ENCODE peak calls at places on chromosomes 6 and 20, in eight cellular contexts. B is PC-9; I is astrocyte of the spinal cord; W is mammary epithelial cell; V is breast epithelium; S is AG10803; M is CD8-positive, alpha-beta T cell; O is dorsolateral prefrontal cortex. A is an unnamed sample.

GRCh38 chr20:1964659-1965405 is 29.0 kb downstream of the PDYN start:
- DNase-seq in I (no peak), S (no peak), V (no peak), W (no peak), M (no peak), B (no peak), O (no peak), A (no peak)

GRCh38 chr6:140434761-140435160 is 1060.3 kb upstream of the CITED2 start:
- DNase-seq in V (no peak), M (no peak), S (peak), W (peak), B (no peak), O (no peak), I (no peak), A (no peak)

GRCh38 chr6:133646021-133646682 is 242.8 kb upstream of the TCF21 start:
- DNase-seq in V (no peak), B (no peak), S (peak), M (no peak), O (no peak), I (peak), W (peak), A (no peak)

GRCh38 chr6:75084872-75085381 is 120.9 kb downstream of the COL12A1 start:
- DNase-seq in M (no peak), S (no peak), B (no peak), W (no peak), V (peak), O (no peak), I (no peak), A (peak)

GRCh38 chr6:110493253-110493800 is 16.9 kb upstream of the SLC22A16 start:
- DNase-seq in O (no peak), B (no peak), V (no peak), W (no peak), M (no peak), S (no peak), I (no peak), A (no peak)

GRCh38 chr6:80771941-80772340 is 665.5 kb downstream of the BCKDHB start:
- DNase-seq in M (no peak), O (no peak), S (peak), I (peak), V (no peak), W (peak), B (no peak), A (no peak)

GRCh38 chr6:80523531-80523970 is 417.1 kb downstream of the BCKDHB start:
- DNase-seq in W (no peak), O (no peak), B (no peak), S (no peak), V (no peak), I (peak), M (no peak), A (peak)

GRCh38 chr20:47354710-47355488 is 1.6 kb downstream of the ZMYND8 start:
- DNase-seq in V (no peak), M (no peak), W (peak), I (peak), O (no peak), S (no peak), B (peak), A (no peak)

GRCh38 chr20:20143646-20144045 is 91.3 kb downstream of the CFAP61 start:
- DNase-seq in W (no peak), O (no peak), B (no peak), S (no peak), I (no peak), M (no peak), V (no peak), A (no peak)

GRCh38 chr20:4154958-4155411 is 139.6 kb upstream of the RNF24 start:
- DNase-seq in B (no peak), M (no peak), S (no peak), O (no peak), I (no peak), V (no peak), W (no peak), A (no peak)

GRCh38 chr6:130320908-130321307 is 44.9 kb upstream of the TMEM200A start:
- DNase-seq in M (no peak), W (no peak), B (no peak), V (no peak), O (no peak), S (no peak), I (no peak), A (no peak)

GRCh38 chr6:144758602-144759001 is 473.5 kb downstream of the UTRN start:
- DNase-seq in M (no peak), O (no peak), V (no peak), I (peak), B (peak), S (no peak), W (peak), A (no peak)

GRCh38 chr6:106628658-106629102 is 618 bp downstream of the RTN4IP1 start:
- DNase-seq in M (no peak), V (no peak), W (no peak), I (no peak), O (no peak), S (peak), B (peak), A (no peak)

GRCh38 chr20:10280016-10280908 is 61.6 kb downstream of the SNAP25 start:
- DNase-seq in S (peak), I (no peak), O (no peak), W (no peak), V (no peak), B (no peak), M (no peak), A (no peak)

GRCh38 chr6:152273002-152273401 is 364.2 kb downstream of the SYNE1 start:
- DNase-seq in V (no peak), B (peak), W (peak), S (peak), M (no peak), I (peak), O (no peak), A (no peak)

GRCh38 chr6:85435872-85436271 is 14.0 kb upstream of the NT5E start:
- DNase-seq in V (no peak), M (no peak), S (no peak), I (no peak), O (no peak), B (no peak), W (no peak), A (no peak)

GRCh38 chr6:82251942-82252341 is 4.4 kb upstream of the IBTK start:
- DNase-seq in W (no peak), M (no peak), I (peak), S (peak), O (no peak), V (no peak), B (no peak), A (no peak)

GRCh38 chr6:53894086-53894485 is 99.3 kb downstream of the LRRC1 start:
- DNase-seq in B (no peak), I (peak), O (peak), M (no peak), W (peak), V (no peak), S (peak), A (no peak)

GRCh38 chr6:122719176-122719575 is 60.3 kb upstream of the FABP7 start:
- DNase-seq in O (no peak), S (no peak), V (no peak), W (no peak), I (no peak), M (no peak), B (no peak), A (no peak)

GRCh38 chr20:6870559-6870958 is 103.1 kb downstream of the BMP2 start:
- DNase-seq in V (no peak), S (no peak), M (no peak), O (no peak), I (no peak), W (no peak), B (no peak), A (no peak)

GRCh38 chr20:50001784-50002311 is 19.1 kb downstream of the SNAI1 start:
- DNase-seq in S (no peak), O (no peak), B (no peak), V (no peak), W (no peak), M (no peak), I (no peak), A (no peak)

GRCh38 chr6:116511424-116512131 is at the start of gene CALHM5:
- DNase-seq in O (no peak), S (peak), B (peak), V (no peak), M (no peak), I (peak), W (peak), A (no peak)

GRCh38 chr6:145816392-145816791 is 1.8 kb upstream of the FBXO30 start:
- DNase-seq in B (no peak), W (no peak), M (no peak), I (no peak), O (no peak), S (no peak), V (no peak), A (no peak)

GRCh38 chr6:13953061-13953705 is 28.4 kb downstream of the RNF182 start:
- DNase-seq in S (peak), M (no peak), B (peak), W (peak), O (no peak), I (peak), V (no peak), A (no peak)

GRCh38 chr20:64238115-64238825 is 17.3 kb upstream of the PCMTD2 start:
- DNase-seq in W (no peak), I (no peak), M (no peak), O (peak), S (no peak), V (no peak), B (no peak), A (peak)

GRCh38 chr6:160327981-160328380 is 20.2 kb upstream of the SLC22A3 start:
- DNase-seq in O (no peak), I (no peak), W (peak), V (no peak), M (no peak), S (no peak), B (no peak), A (no peak)

GRCh38 chr6:80605165-80605989 is 498.9 kb downstream of the BCKDHB start:
- DNase-seq in S (peak), I (peak), W (peak), B (no peak), V (no peak), O (no peak), M (no peak), A (no peak)

GRCh38 chr6:26097268-26097875 is 10.1 kb downstream of the HFE start:
- DNase-seq in M (peak), V (no peak), I (peak), O (peak), B (peak), W (peak), S (peak), A (peak)

GRCh38 chr6:127420558-127420957 is 38.6 kb downstream of the KIAA0408 start:
- DNase-seq in B (peak), V (no peak), I (peak), S (peak), M (peak), W (peak), O (peak), A (peak)

GRCh38 chr20:6707231-6707870 is 60.1 kb upstream of the BMP2 start:
- DNase-seq in S (no peak), V (no peak), O (no peak), M (no peak), I (no peak), W (no peak), B (no peak), A (no peak)

GRCh38 chr6:152981989-152982767 is 663 bp downstream of the FBXO5 start:
- DNase-seq in S (no peak), M (no peak), W (no peak), I (no peak), O (peak), B (no peak), V (no peak), A (peak)

GRCh38 chr6:52108128-52108527 is 20.7 kb upstream of the PKHD1 start:
- DNase-seq in B (no peak), O (no peak), I (no peak), M (no peak), S (no peak), W (no peak), V (no peak), A (no peak)

GRCh38 chr20:4637081-4637797 is 84.5 kb upstream of the PRND start:
- DNase-seq in S (peak), I (no peak), M (no peak), W (peak), O (no peak), V (no peak), B (peak), A (no peak)

GRCh38 chr6:139371421-139372253 is 2.8 kb downstream of the CITED2 start:
- DNase-seq in M (no peak), S (peak), V (no peak), I (peak), B (no peak), W (no peak), O (no peak), A (no peak)

GRCh38 chr6:97586344-97586743 is 303.3 kb upstream of the MMS22L start:
- DNase-seq in O (no peak), I (peak), V (no peak), S (peak), W (peak), M (no peak), B (no peak), A (no peak)
- TF ChIP-seq CTCF in O (peak), I (peak), V (no peak), S (peak), W (peak), M (no peak), B (no peak), A (no peak)

GRCh38 chr20:53517146-53517545 is 76.5 kb downstream of the ZNF217 start:
- DNase-seq in O (no peak), S (no peak), I (no peak), B (no peak), M (no peak), V (no peak), W (no peak), A (no peak)

GRCh38 chr20:53527196-53527595 is 66.4 kb downstream of the ZNF217 start:
- DNase-seq in M (no peak), I (no peak), B (no peak), V (no peak), S (no peak), O (no peak), W (no peak), A (no peak)

GRCh38 chr20:53524589-53525311 is 68.9 kb downstream of the ZNF217 start:
- DNase-seq in S (no peak), M (no peak), V (no peak), I (no peak), W (no peak), B (no peak), O (no peak), A (peak)

GRCh38 chr20:53522696-53523095 is 70.9 kb downstream of the ZNF217 start:
- DNase-seq in S (no peak), W (no peak), I (no peak), B (no peak), O (no peak), M (no peak), V (no peak), A (no peak)

DNA sequence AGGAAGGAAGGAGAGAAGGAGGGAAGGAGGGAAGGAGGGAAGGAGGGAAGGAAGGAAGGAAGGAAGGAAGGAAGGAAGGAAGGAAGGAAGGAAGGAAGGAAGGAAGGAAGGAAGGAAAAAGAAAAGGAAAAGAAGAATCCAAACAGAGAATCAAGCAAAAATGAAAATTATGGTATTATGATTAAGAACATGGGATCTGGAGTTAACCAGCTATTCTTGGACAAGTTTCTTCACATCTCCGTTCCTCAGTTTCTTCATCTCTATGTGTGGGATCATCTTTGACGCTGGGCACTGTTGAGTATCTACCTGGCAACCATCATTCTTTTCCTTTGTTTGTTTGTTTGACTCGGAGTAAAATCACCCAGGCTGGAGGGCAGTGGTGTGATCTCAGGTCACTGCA is 71.6 kb downstream of the ZNF217 start:
- DNase-seq in O (no peak), S (no peak), I (no peak), W (no peak), V (no peak), M (no peak), B (no peak), A (no peak)
- TF ChIP-seq CTCF in O (no peak), S (no peak), I (no peak), W (no peak), V (no peak), M (no peak), B (no peak), A (no peak)

GRCh38 chr6:92716638-92717037 is 702.7 kb downstream of the EPHA7 start:
- DNase-seq in W (no peak), M (no peak), V (no peak), I (no peak), S (no peak), O (no peak), B (no peak), A (no peak)
- TF ChIP-seq CTCF in W (no peak), M (no peak), V (no peak), I (no peak), S (no peak), O (no peak), B (no peak), A (no peak)

GRCh38 chr20:46011631-46012482 is 3.1 kb downstream of the MMP9 start:
- DNase-seq in M (no peak), I (no peak), O (no peak), V (no peak), S (peak), W (no peak), B (no peak), A (no peak)
- TF ChIP-seq CTCF in M (no peak), I (peak), O (no peak), V (no peak), S (peak), W (peak), B (peak), A (peak)

GRCh38 chr20:9172908-9173307 is 104.0 kb downstream of the PLCB4 start:
- DNase-seq in O (no peak), W (no peak), B (no peak), M (no peak), S (peak), I (peak), V (no peak), A (no peak)
- TF ChIP-seq CTCF in O (no peak), W (peak), B (peak), M (no peak), S (peak), I (peak), V (no peak), A (no peak)

DNA sequence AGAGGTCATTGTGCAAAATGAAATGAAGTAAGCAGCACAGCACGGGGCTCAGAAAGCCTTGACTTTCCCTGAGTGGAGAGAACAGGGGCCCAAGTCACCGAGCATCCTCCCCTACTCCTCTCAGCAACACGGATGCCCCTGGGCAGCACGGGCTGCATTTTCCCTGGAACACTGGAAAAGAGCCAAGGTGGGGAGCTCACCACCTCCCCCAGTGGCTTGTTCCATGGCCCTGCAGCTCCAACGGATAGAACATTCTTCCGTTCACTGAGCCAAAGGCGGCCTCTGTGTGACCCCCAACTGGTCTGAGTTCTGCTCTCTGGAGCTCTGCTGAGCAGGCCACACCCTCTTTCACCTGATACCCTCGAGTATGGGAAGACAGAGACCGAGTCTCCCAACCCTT is 20.8 kb upstream of the EMILIN3 start:
- DNase-seq in O (no peak), W (no peak), S (no peak), I (no peak), B (peak), V (no peak), M (no peak), A (no peak)
- TF ChIP-seq CTCF in O (no peak), W (no peak), S (no peak), I (peak), B (no peak), V (no peak), M (no peak), A (no peak)

DNA sequence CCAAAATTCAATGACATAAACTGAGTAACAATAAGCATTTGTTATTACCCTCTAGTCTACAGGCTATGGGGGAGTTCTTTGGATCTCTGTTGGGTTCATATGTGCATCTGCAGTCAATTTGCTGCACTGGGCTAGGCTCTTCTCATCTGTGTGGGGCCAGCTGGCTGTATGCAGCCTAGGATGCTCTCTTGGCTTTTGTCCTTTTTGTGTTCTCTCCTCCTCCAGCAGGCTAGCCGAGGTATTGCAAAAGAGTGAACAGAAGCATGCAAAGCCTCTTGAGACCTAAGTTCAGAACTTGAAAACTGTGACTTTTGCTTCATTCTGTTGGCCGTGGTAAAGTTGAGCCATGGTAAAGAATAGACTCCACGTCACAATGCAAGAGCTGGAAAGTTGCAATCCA is 62.8 kb upstream of the FOXO3 start:
- DNase-seq in I (peak), B (no peak), M (no peak), S (peak), W (peak), O (no peak), V (no peak), A (peak)
- TF ChIP-seq CTCF in I (peak), B (peak), M (peak), S (peak), W (peak), O (peak), V (peak), A (peak)

GRCh38 chr20:34040300-34041015 is 46.7 kb downstream of the RALY start:
- DNase-seq in M (no peak), W (no peak), O (no peak), B (no peak), S (no peak), I (no peak), V (no peak), A (peak)
- TF ChIP-seq CTCF in M (no peak), W (no peak), O (no peak), B (no peak), S (no peak), I (no peak), V (no peak), A (no peak)

GRCh38 chr6:55531496-55531895 is 47.5 kb downstream of the HMGCLL1 start:
- DNase-seq in O (no peak), V (no peak), S (no peak), M (no peak), W (no peak), B (no peak), I (no peak), A (no peak)

GRCh38 chr6:55524441-55524840 is 54.6 kb downstream of the HMGCLL1 start:
- DNase-seq in M (no peak), O (no peak), W (no peak), V (no peak), I (no peak), S (no peak), B (no peak), A (no peak)

DNA sequence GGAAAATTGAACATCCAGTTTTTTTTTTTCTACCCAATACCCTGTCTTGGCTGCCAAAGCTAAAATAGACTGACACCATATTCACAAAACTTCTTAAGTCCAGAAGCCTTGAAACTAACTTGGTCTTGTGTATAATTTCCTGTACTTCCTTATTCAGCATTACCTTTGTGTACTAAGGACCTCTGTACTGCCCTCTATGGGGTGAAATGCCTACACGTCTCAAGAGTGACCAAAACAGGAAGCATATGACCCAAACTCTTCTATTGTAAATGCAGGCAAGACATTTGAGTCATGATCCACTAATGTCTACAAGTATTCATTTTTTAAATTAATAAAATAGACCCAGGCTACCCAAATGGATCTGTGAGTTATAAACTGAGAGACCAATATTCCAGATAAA is 50.4 kb downstream of the HMGCLL1 start:
- DNase-seq in M (no peak), B (peak), O (no peak), S (peak), V (no peak), W (peak), I (peak), A (no peak)
- TF ChIP-seq CTCF in M (no peak), B (peak), O (no peak), S (peak), V (no peak), W (peak), I (peak), A (peak)

A was measured in glutamatergic neuron.